ENCODE peak calls at places on chromosomes 13 and 19, in seven cellular contexts. C is NT2/D1, P is SK-N-SH, K is H1, O is GM12878, R is K562, S is HCT116. E is an unnamed sample.

GRCh38 chr13:49996166-49996915 is 501 bp upstream of the TRIM13 start:
- DNase-seq in C (peak), P (peak), K (peak), O (peak), R (peak), S (peak), E (peak)

GRCh38 chr19:36093687-36094086 is 17.3 kb upstream of the OVOL3 start:
- DNase-seq in C (no peak), P (no peak), K (no peak), O (no peak), R (no peak), S (no peak), E (no peak)

GRCh38 chr13:46598140-46598819 is 45.3 kb downstream of the LRCH1 start:
- DNase-seq in C (no peak), P (no peak), K (no peak), O (no peak), R (no peak), S (no peak), E (no peak)

GRCh38 chr19:36140289-36141038 is 598 bp downstream of the CAPNS1 start:
- DNase-seq in C (no peak), P (peak), K (no peak), O (no peak), R (no peak), S (no peak), E (peak)

GRCh38 chr13:99281811-99282263 is 23.7 kb upstream of the GPR18 start:
- DNase-seq in C (no peak), P (no peak), K (no peak), O (no peak), R (no peak), S (no peak), E (no peak)

GRCh38 chr19:2553510-2553909 is 77.6 kb downstream of the GADD45B start:
- DNase-seq in C (no peak), P (no peak), K (no peak), O (no peak), R (no peak), S (no peak), E (no peak)

GRCh38 chr13:57630661-57631606 is 610 bp upstream of the PCDH17 start:
- DNase-seq in C (no peak), P (peak), K (no peak), O (no peak), R (no peak), S (no peak), E (no peak)

GRCh38 chr13:98242403-98242802 is 65.3 kb upstream of the RNF113B start:
- DNase-seq in C (no peak), P (no peak), K (no peak), O (no peak), R (no peak), S (no peak), E (no peak)

GRCh38 chr19:18097993-18098890 is 664 bp downstream of the MAST3 start:
- DNase-seq in C (no peak), P (no peak), K (no peak), O (no peak), R (no peak), S (no peak), E (no peak)

GRCh38 chr13:20831933-20832332 is 58.2 kb upstream of the EEF1AKMT1 start:
- DNase-seq in C (no peak), P (no peak), K (no peak), O (no peak), R (no peak), S (no peak), E (no peak)

GRCh38 chr19:1676351-1677266 is 24.2 kb upstream of the TCF3 start:
- DNase-seq in C (no peak), P (no peak), K (no peak), O (no peak), R (no peak), S (no peak), E (no peak)

GRCh38 chr13:92187378-92187989 is 789.1 kb downstream of the GPC5 start:
- DNase-seq in C (peak), P (peak), K (no peak), O (no peak), R (peak), S (no peak), E (peak)

GRCh38 chr13:98542568-98543379 is 34.1 kb downstream of the STK24 start:
- DNase-seq in C (no peak), P (no peak), K (no peak), O (no peak), R (no peak), S (no peak), E (no peak)

GRCh38 chr13:83232626-83233025 is 649.6 kb downstream of the SLITRK1 start:
- DNase-seq in C (no peak), P (no peak), K (no peak), O (no peak), R (no peak), S (no peak), E (no peak)

GRCh38 chr13:114315074-114315785 is 927 bp downstream of the CHAMP1 start:
- DNase-seq in C (no peak), P (no peak), K (no peak), O (no peak), R (no peak), S (no peak), E (no peak)

GRCh38 chr13:42393573-42394360 is 121.8 kb downstream of the AKAP11 start:
- DNase-seq in C (no peak), P (no peak), K (no peak), O (no peak), R (no peak), S (no peak), E (no peak)

GRCh38 chr19:21092107-21092506 is 10.1 kb downstream of the ZNF714 start:
- DNase-seq in C (no peak), P (no peak), K (no peak), O (no peak), R (no peak), S (no peak), E (peak)

GRCh38 chr19:1252818-1253513 is 4.6 kb downstream of the MIDN start:
- DNase-seq in C (no peak), P (peak), K (no peak), O (no peak), R (no peak), S (no peak), E (peak)

GRCh38 chr13:79037197-79037596 is 368.9 kb downstream of the RBM26 start:
- DNase-seq in C (no peak), P (no peak), K (no peak), O (no peak), R (no peak), S (no peak), E (no peak)

GRCh38 chr13:32976046-32976781 is 40.0 kb upstream of the KL start:
- DNase-seq in C (no peak), P (no peak), K (no peak), O (no peak), R (no peak), S (no peak), E (no peak)

GRCh38 chr13:20159646-20160345 is 1.1 kb downstream of the GJA3 start:
- DNase-seq in C (no peak), P (no peak), K (no peak), O (no peak), R (no peak), S (no peak), E (no peak)

GRCh38 chr19:58562126-58563033 is 4.0 kb upstream of the UBE2M start:
- DNase-seq in C (no peak), P (peak), K (no peak), O (no peak), R (no peak), S (no peak), E (no peak)

GRCh38 chr13:75226755-75227435 is 255.1 kb downstream of the TBC1D4 start:
- DNase-seq in C (no peak), P (no peak), K (no peak), O (no peak), R (no peak), S (no peak), E (no peak)

GRCh38 chr19:9806781-9807180 is 12.1 kb downstream of the FBXL12 start:
- DNase-seq in C (no peak), P (no peak), K (no peak), O (no peak), R (no peak), S (no peak), E (no peak)

GRCh38 chr13:47017476-47017875 is 120.6 kb upstream of the HTR2A start:
- DNase-seq in C (no peak), P (no peak), K (no peak), O (no peak), R (no peak), S (no peak), E (no peak)

GRCh38 chr19:18730885-18731513 is 47.5 kb downstream of the CRTC1 start:
- DNase-seq in C (no peak), P (no peak), K (no peak), O (no peak), R (no peak), S (no peak), E (peak)

GRCh38 chr19:41528106-41528505 is 47.9 kb upstream of the CEACAM21 start:
- DNase-seq in C (no peak), P (no peak), K (no peak), O (no peak), R (no peak), S (no peak), E (no peak)

GRCh38 chr19:43524922-43525835 is 1.8 kb downstream of the ETHE1 start:
- DNase-seq in C (no peak), P (no peak), K (no peak), O (peak), R (no peak), S (peak), E (peak)

GRCh38 chr13:49097374-49097773 is 121.7 kb downstream of the FNDC3A start:
- DNase-seq in C (no peak), P (no peak), K (no peak), O (no peak), R (no peak), S (peak), E (peak)

GRCh38 chr19:12482505-12482886 is 2.1 kb downstream of the ZNF709 start:
- DNase-seq in C (no peak), P (no peak), K (no peak), O (peak), R (no peak), S (no peak), E (no peak)

GRCh38 chr19:3480383-3481091 is at the start of gene SMIM24:
- DNase-seq in C (no peak), P (no peak), K (no peak), O (no peak), R (peak), S (no peak), E (peak)

GRCh38 chr19:44582581-44583265 is 30.6 kb upstream of the IGSF23 start:
- DNase-seq in C (peak), P (peak), K (peak), O (no peak), R (peak), S (peak), E (no peak)
- TF ChIP-seq YY1 in C (no peak), P (no peak), K (no peak), O (no peak), R (no peak), S (no peak), E (no peak)

DNA sequence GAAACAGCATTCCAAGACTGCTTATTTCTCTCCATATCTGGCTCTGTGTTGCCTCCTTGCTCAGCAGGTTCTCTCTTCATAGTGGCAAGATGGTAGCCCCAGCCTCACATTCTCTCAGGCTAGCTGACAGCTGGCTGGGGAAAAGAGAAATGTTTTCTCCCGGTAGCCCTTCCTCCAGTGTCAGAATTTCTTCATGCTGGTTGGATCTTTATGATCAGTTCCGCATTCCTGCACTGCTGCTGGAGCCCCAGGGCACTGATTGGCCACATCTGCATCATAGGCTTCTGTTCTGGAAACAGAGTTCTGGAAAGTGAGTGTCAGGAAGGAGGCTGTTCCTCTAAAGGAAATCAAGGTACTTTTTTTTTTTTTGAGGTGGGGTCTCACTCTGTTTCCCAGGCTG is 24.6 kb downstream of the POP4 start:
- DNase-seq in C (no peak), P (peak), K (no peak), O (no peak), R (no peak), S (no peak), E (no peak)
- TF ChIP-seq YY1 in C (no peak), P (no peak), K (no peak), O (no peak), R (no peak), S (no peak), E (no peak)

GRCh38 chr19:49362926-49363264 is 679 bp upstream of the TEAD2 start:
- DNase-seq in C (no peak), P (peak), K (no peak), O (no peak), R (no peak), S (no peak), E (peak)

GRCh38 chr19:49362048-49362925 is at the start of gene TEAD2:
- DNase-seq in C (no peak), P (peak), K (no peak), O (no peak), R (peak), S (no peak), E (peak)

GRCh38 chr19:49359851-49360845 is 2.1 kb downstream of the TEAD2 start:
- DNase-seq in C (no peak), P (no peak), K (no peak), O (no peak), R (no peak), S (no peak), E (no peak)

GRCh38 chr19:49363265-49364082 is at the start of gene DKKL1:
- DNase-seq in C (peak), P (peak), K (peak), O (peak), R (peak), S (peak), E (peak)

DNA sequence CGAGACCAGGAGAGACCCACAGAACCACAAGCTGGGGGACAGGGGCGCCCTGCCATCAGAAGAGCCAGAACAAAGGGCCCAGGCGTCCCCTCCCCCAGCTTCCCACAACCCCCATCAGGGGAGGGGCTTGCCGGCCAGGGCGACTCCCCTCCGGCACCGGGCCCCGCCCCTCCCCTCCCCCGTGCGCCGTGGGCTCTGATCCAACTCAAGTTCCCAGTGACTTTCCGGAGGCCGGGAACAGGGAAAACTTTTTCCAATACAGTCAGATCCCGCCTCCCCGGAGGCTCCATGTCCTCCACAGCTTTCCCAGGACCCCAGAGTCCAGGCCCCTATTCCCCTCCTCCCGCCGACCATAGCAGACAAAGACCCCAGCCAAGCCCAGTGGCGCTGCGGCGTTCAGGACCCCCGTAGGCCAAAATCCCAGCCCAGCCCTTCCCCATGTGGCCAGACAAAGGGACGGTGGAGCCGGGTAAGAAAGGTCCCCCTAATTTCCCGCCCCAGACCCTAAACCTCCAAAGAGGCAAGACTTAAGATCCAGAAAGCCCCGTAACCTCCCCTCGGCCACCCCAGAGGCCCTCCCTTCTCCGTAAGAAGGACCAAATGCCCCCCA is 673 bp downstream of the TEAD2 start:
- DNase-seq in C (no peak), P (peak), K (no peak), O (no peak), R (peak), S (peak), E (peak)
- TF ChIP-seq YY1 in C (no peak), P (no peak), K (no peak), O (no peak), R (no peak), S (no peak), E (no peak)

DNA sequence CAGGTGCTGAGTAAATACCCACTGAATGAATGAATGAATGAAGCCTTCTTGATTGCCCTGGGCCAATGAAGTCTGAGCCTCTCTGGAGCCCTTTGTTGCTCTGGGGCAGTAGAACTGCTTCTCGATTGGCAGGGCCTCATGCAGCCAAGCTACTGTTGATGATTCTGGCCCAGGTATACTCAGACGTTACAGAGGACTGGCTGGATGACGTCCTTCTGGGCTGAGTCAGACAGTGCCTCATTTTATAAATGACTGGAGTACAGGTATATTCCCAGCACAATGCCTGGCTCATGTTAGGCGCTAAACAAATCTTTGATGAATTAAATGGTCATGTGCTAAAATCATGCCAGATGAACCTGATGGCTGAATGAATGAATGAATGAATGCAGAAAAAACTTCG is 243.8 kb upstream of the MAB21L1 start:
- DNase-seq in C (no peak), P (no peak), K (no peak), O (no peak), R (no peak), S (no peak), E (no peak)
- TF ChIP-seq YY1 in C (no peak), P (no peak), K (no peak), O (no peak), R (no peak), S (no peak), E (no peak)

DNA sequence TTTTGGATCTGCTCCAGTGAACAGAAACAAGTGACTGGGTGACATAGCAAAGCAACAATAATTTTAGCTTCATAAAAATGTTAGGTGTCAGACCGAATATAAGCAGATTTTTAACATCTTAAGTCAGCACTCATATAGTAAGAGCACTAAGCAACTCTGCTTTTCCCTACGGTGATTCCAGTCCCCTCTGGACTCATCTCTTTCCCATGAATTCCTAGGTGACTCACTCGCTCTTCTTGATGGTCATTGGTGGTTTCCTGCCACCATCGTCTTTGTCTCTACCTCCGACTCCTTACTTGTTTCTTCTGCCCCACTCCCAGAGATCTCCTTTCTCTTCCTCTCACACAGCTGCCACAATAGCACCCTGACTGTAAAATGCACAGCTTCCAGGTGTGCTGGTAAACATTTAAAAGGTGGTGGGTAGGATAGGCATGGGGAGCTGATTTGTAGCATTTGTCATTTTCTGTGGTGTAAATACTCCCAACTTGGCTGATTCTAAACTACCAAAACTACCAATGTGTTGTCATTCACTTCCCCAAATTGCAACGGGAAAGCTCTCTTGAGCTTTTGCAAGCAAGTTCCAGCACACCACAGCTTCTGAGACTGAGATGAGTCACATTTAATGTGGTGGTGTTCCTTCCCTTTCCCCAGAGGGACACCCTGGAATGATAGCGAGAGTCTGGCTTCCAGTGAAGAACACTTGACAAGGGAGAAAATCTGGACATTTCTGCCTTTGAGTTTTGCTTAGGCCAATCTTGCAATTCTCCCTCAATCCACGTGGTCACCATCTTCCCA is 42.8 kb upstream of the CLDN10 start:
- DNase-seq in C (no peak), P (no peak), K (no peak), O (no peak), R (no peak), S (no peak), E (no peak)
- TF ChIP-seq YY1 in C (no peak), P (no peak), K (no peak), O (no peak), R (no peak), S (no peak), E (no peak)

GRCh38 chr19:38316477-38317067 is 825 bp upstream of the YIF1B start:
- DNase-seq in C (no peak), P (no peak), K (no peak), O (no peak), R (no peak), S (no peak), E (no peak)

GRCh38 chr19:38315657-38316476 is at the start of gene YIF1B:
- DNase-seq in C (peak), P (peak), K (peak), O (peak), R (peak), S (peak), E (peak)

GRCh38 chr19:38318595-38319142 is 976 bp upstream of the KCNK6 start:
- DNase-seq in C (no peak), P (no peak), K (no peak), O (no peak), R (no peak), S (no peak), E (no peak)

GRCh38 chr19:38319421-38320258 is at the start of gene KCNK6:
- DNase-seq in C (no peak), P (peak), K (no peak), O (no peak), R (no peak), S (no peak), E (no peak)

DNA sequence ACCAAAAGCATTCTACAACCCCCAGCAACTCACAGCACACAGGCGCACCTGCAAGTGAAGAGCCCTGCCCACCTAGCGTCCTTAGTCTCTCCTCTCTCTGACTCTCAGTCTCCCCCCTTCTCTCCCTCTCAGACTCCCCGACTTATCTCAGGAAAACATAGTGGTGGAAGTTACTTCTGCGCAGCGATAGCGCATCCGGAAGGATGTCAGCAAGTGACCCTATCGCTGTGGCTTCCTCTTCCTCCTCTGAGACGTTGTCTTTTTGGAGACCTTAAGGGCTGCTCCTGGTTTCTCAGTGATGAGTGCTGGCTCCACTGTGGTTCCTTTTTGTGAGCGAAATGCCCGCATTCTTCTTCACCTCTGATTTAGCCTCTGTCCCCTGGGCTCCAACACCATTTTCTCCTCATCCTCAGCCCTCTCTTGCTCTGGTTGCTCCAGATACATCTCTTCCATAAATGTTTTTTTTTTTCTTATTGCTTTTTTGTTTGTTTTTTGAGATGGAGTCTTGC is 1.4 kb upstream of the YIF1B start:
- DNase-seq in C (no peak), P (no peak), K (no peak), O (no peak), R (peak), S (no peak), E (no peak)
- TF ChIP-seq YY1 in C (no peak), P (no peak), K (no peak), O (no peak), R (no peak), S (no peak), E (no peak)